ENCODE peak calls at places on chromosomes 12 and 14, in five cellular contexts. W is CD4-positive, alpha-beta T cell; Y is fibroblast of mammary gland; A is HL-60; P is D721Med. M is an unnamed sample.

GRCh38 chr12:72872986-72873385 is 600.8 kb downstream of the TRHDE start:
- DNase-seq in W (no peak), Y (no peak), A (no peak), P (no peak), M (no peak)

GRCh38 chr12:1916396-1917171 is 1.9 kb downstream of the CACNA2D4 start:
- DNase-seq in W (no peak), Y (no peak), A (no peak), P (no peak), M (no peak)

GRCh38 chr12:91189526-91189925 is 6.9 kb upstream of the DCN start:
- DNase-seq in W (no peak), Y (peak), A (no peak), P (no peak), M (peak)

GRCh38 chr12:3311027-3311402 is 180.0 kb upstream of the PRMT8 start:
- DNase-seq in W (no peak), Y (peak), A (no peak), P (no peak), M (no peak)

GRCh38 chr12:66409195-66409871 is 107.0 kb downstream of the HELB start:
- DNase-seq in W (peak), Y (peak), A (peak), P (no peak), M (peak)

GRCh38 chr14:64705406-64706118 is 1.3 kb downstream of the PLEKHG3 start:
- DNase-seq in W (no peak), Y (no peak), A (no peak), P (no peak), M (no peak)

GRCh38 chr12:612886-613285 is 50.4 kb downstream of the NINJ2 start:
- DNase-seq in W (no peak), Y (no peak), A (no peak), P (no peak), M (no peak)

GRCh38 chr12:42084522-42084921 is 60.2 kb downstream of the GXYLT1 start:
- DNase-seq in W (no peak), Y (peak), A (no peak), P (no peak), M (peak)

GRCh38 chr12:38544357-38545066 is 227.9 kb downstream of the ALG10B start:
- DNase-seq in W (no peak), Y (no peak), A (no peak), P (no peak), M (no peak)

GRCh38 chr14:54146601-54147000 is 190.0 kb upstream of the BMP4 start:
- DNase-seq in W (no peak), Y (no peak), A (no peak), P (no peak), M (no peak)

GRCh38 chr14:79093542-79093941 is 923.4 kb downstream of the NRXN3 start:
- DNase-seq in W (no peak), Y (no peak), A (no peak), P (no peak), M (no peak)

GRCh38 chr12:105888696-105889095 is 250.1 kb downstream of the NUAK1 start:
- DNase-seq in W (no peak), Y (no peak), A (no peak), P (no peak), M (peak)

GRCh38 chr14:70660967-70661871 is 19.5 kb downstream of the TTC9 start:
- DNase-seq in W (peak), Y (no peak), A (peak), P (no peak), M (no peak)

GRCh38 chr12:112524676-112525425 is 106.1 kb downstream of the PTPN11 start:
- DNase-seq in W (no peak), Y (peak), A (no peak), P (no peak), M (peak)

GRCh38 chr14:98599082-98599481 is 672.9 kb downstream of the BCL11B start:
- DNase-seq in W (no peak), Y (no peak), A (no peak), P (no peak), M (no peak)

GRCh38 chr12:124053855-124054254 is 80.8 kb downstream of the ZNF664 start:
- DNase-seq in W (no peak), Y (peak), A (no peak), P (no peak), M (peak)

GRCh38 chr12:79424109-79424721 is 266.5 kb downstream of the PAWR start:
- DNase-seq in W (no peak), Y (peak), A (no peak), P (no peak), M (peak)

GRCh38 chr14:65566820-65567522 is 154.4 kb downstream of the FUT8 start:
- DNase-seq in W (no peak), Y (no peak), A (no peak), P (no peak), M (no peak)

GRCh38 chr12:56993346-56993745 is 13.0 kb downstream of the ZBTB39 start:
- DNase-seq in W (no peak), Y (no peak), A (no peak), P (no peak), M (no peak)

GRCh38 chr14:68104518-68104917 is 284.9 kb downstream of the RAD51B start:
- DNase-seq in W (no peak), Y (peak), A (no peak), P (no peak), M (peak)

GRCh38 chr14:78737606-78738005 is 567.4 kb downstream of the NRXN3 start:
- DNase-seq in W (no peak), Y (no peak), A (no peak), P (no peak), M (no peak)

GRCh38 chr12:1630081-1630826 is 1.2 kb downstream of the WNT5B start:
- DNase-seq in W (no peak), Y (peak), A (no peak), P (no peak), M (no peak)

GRCh38 chr14:79056879-79057278 is 886.7 kb downstream of the NRXN3 start:
- DNase-seq in W (no peak), Y (no peak), A (no peak), P (no peak), M (peak)

GRCh38 chr12:54082402-54082892 is 28.8 kb downstream of the HOXC4 start:
- DNase-seq in W (peak), Y (peak), A (no peak), P (no peak), M (no peak)

GRCh38 chr12:94032368-94032767 is 116.0 kb upstream of the PLXNC1 start:
- DNase-seq in W (no peak), Y (no peak), A (no peak), P (no peak), M (no peak)

GRCh38 chr12:98578821-98579220 is 14.7 kb upstream of the SLC25A3 start:
- DNase-seq in W (no peak), Y (no peak), A (peak), P (no peak), M (no peak)

GRCh38 chr14:104680806-104681688 is 8.4 kb upstream of the INF2 start:
- DNase-seq in W (no peak), Y (peak), A (no peak), P (no peak), M (peak)
- TF ChIP-seq CTCF in W (no peak), Y (no peak), A (no peak), P (peak), M (peak)

DNA sequence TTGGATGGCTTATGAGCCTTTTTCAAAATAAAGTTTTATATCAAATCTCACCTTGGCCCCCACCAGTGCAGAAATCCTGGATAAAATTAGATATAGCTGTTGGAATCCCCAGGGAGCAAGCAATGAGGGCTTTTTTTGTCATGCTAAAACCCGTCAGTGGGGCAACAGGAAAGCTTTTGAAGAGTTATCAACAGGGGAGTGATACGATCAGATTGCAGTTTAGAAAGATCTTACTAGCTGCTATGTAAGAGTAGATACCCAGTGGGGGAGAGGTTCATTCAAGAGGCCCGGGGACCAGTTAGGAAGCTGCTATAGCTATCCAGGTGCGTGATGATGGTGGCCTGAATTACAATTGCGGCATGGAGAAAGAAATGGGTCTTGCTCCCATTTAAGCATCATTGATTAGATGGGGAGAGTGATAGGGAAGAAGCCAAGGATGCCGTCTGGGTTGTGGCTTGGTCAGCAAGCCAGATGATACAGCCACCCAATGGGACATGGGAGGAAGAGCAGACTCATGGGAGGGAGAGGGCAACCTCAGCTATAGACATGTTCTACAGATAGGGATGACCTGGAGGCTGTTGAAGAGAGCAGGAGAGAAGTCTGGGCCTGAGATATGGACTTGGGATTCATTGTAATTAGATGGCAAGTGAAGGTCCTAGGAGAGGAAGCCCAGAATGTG is 272.4 kb downstream of the DPF3 start:
- DNase-seq in W (no peak), Y (no peak), A (no peak), P (no peak), M (no peak)
- TF ChIP-seq CTCF in W (no peak), Y (no peak), A (no peak), P (no peak), M (no peak)

DNA sequence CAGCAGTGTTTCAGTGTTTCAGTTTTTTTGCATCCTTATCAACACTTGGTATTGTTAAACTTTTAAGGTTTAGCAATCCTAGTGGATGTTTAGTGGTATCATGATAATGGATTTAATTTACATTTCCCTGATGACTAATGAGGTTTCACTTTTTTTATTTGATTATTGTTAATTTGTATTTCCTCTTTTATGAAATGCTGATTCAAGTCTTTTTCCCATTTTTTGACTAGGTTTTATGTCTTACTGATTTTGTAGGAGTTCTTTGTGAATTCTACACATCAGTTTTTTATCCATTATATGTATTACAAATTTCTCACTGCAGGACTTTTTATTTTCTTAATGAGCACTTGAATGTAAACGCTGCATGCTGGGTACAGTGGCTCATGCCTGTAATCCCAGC is 23.8 kb downstream of the YLPM1 start:
- DNase-seq in W (no peak), Y (no peak), A (no peak), P (no peak), M (no peak)
- TF ChIP-seq CTCF in W (no peak), Y (no peak), A (no peak), P (no peak), M (peak)

GRCh38 chr12:6058481-6059161 is 65.8 kb downstream of the VWF start:
- DNase-seq in W (no peak), Y (no peak), A (no peak), P (no peak), M (no peak)

GRCh38 chr12:6056406-6057211 is 67.9 kb downstream of the VWF start:
- DNase-seq in W (peak), Y (no peak), A (no peak), P (no peak), M (no peak)

GRCh38 chr12:6059860-6060565 is 64.5 kb downstream of the VWF start:
- DNase-seq in W (no peak), Y (no peak), A (no peak), P (no peak), M (no peak)

GRCh38 chr12:6059221-6059620 is 65.2 kb downstream of the VWF start:
- DNase-seq in W (no peak), Y (no peak), A (no peak), P (no peak), M (no peak)

GRCh38 chr12:6057693-6058092 is 66.8 kb downstream of the VWF start:
- DNase-seq in W (no peak), Y (no peak), A (no peak), P (no peak), M (no peak)
- TF ChIP-seq CTCF in W (no peak), Y (no peak), A (no peak), P (no peak), M (no peak)

DNA sequence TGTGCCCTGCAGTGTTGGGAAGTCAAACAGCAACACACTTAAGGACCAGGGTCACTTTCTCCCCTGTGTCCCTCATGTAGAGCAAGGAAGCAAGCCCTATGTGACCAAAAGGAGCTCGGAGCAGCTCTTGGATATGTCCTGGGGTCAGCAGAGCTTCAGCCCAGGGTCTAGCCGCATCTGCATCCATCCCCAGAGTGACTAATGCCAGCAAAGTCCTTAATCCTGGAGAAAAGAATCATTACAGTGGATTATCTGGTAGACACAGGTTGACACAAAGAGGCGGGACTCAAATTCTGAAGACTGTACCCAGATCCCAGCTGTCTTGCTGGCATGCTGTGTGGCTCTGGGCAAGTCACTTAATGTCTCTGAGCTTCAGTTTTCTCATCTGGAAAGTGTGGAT is 239.1 kb upstream of the PWP1 start:
- DNase-seq in W (no peak), Y (no peak), A (no peak), P (peak), M (no peak)
- TF ChIP-seq CTCF in W (no peak), Y (no peak), A (no peak), P (no peak), M (no peak)

GRCh38 chr12:67648306-67649164 is at the start of gene DYRK2:
- DNase-seq in W (peak), Y (peak), A (no peak), P (peak), M (peak)
- TF ChIP-seq CTCF in W (no peak), Y (no peak), A (no peak), P (no peak), M (no peak)

GRCh38 chr14:93207468-93208308 is 632 bp downstream of the UBR7 start:
- DNase-seq in W (no peak), Y (peak), A (peak), P (no peak), M (peak)
- TF ChIP-seq CTCF in W (peak), Y (peak), A (no peak), P (peak), M (peak)

M was measured in HFFc6.